ENCODE peak calls at places on chromosomes 1 and 21, in four cellular contexts. O is HepG2, Q is H1, U is GM12878. V is an unnamed sample.

GRCh38 chr1:67683306-67683705 is 1.7 kb upstream of the GADD45A start:
- DNase-seq in Q (no peak), O (no peak), U (no peak), V (no peak)

GRCh38 chr1:27144349-27144748 is 10.6 kb downstream of the SLC9A1 start:
- DNase-seq in U (no peak), O (no peak), Q (no peak), V (no peak)

GRCh38 chr21:38261851-38262250 is 5.1 kb downstream of the KCNJ15 start:
- DNase-seq in O (no peak), Q (no peak), U (no peak), V (no peak)

GRCh38 chr1:201020040-201020591 is 3.4 kb downstream of the KIF21B start:
- DNase-seq in O (peak; percentile 33), Q (no peak), U (no peak), V (no peak)

GRCh38 chr1:172818841-172819527 is 160.1 kb downstream of the FASLG start:
- DNase-seq in O (no peak), Q (no peak), U (peak; percentile 99), V (no peak)

GRCh38 chr1:58206749-58207148 is 339.8 kb downstream of the OMA1 start:
- DNase-seq in O (no peak), Q (no peak), U (no peak), V (no peak)

GRCh38 chr1:166164995-166165660 is 1.7 kb downstream of the FAM78B start:
- DNase-seq in O (peak; percentile 8), Q (no peak), U (no peak), V (peak; percentile 59)

GRCh38 chr1:63343922-63344321 is 21.6 kb downstream of the FOXD3 start:
- DNase-seq in O (no peak), Q (no peak), U (no peak), V (no peak)

GRCh38 chr1:204972461-204972860 is 70.6 kb upstream of the CNTN2 start:
- DNase-seq in Q (no peak), O (no peak), U (no peak), V (no peak)

GRCh38 chr1:180571832-180572636 is 13.3 kb downstream of the OVAAL start:
- DNase-seq in Q (no peak), O (no peak), U (no peak), V (peak; percentile 51)

GRCh38 chr1:155645648-155646047 is 35.6 kb downstream of the MSTO1 start:
- DNase-seq in Q (no peak), O (no peak), U (no peak), V (no peak)

DNA sequence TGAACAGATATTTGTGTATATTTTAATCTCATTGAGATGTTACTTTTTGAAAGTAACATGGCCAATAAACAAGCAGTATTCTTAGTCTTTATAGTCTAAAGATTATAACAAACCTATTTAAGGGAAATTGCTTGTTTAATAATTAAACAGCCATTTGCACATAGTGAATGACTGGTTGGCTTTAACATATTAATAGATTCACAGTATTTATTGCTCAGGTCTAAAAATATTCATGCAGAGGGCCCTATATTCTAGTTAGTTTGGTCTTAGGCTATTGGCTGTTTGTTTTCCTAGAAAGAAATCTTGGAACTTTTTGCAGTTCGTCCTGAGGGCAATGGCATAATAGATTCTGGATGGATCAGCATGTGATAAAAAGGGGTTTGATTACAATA is 34.6 kb downstream of the BACH1 start:
- DNase-seq in O (no peak), Q (no peak), U (no peak), V (no peak)
- TF ChIP-seq CBX5 in O (no peak), Q (no peak), U (no peak), V (no peak)

GRCh38 chr1:192904438-192904895 is 95.6 kb downstream of the RGS2 start:
- DNase-seq in U (no peak), O (no peak), Q (no peak), V (no peak)
- TF ChIP-seq CBX5 in U (no peak), O (no peak), Q (no peak), V (no peak)

GRCh38 chr1:52365746-52366516 is at the start of gene CC2D1B:
- DNase-seq in U (peak; percentile 94), Q (peak; percentile 99), O (peak; percentile 95), V (peak; percentile 100)
- TF ChIP-seq CBX5 in U (no peak), Q (no peak), O (no peak), V (peak; percentile 26)

DNA sequence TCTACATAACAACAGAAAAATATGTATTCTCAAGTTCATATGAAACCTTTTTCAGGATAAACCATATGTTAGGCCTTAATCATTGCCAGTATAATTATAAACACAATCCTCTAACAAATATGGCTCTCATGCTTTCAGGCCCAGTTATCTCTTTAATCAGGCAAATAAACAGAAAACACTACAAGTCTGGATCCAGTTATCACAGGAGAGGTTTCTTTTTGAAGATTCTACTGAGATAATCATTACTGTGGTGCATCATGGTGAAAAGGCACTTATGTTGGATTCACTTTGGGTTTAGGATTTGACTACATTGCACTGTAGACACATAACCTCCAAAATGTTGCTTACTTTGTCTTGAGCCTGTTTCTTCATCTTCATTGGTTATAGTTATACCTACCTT is 8.4 kb upstream of the ATP6V1G3 start:
- DNase-seq in O (no peak), Q (no peak), U (no peak), V (no peak)
- TF ChIP-seq CBX5 in O (no peak), Q (no peak), U (no peak), V (no peak)

DNA sequence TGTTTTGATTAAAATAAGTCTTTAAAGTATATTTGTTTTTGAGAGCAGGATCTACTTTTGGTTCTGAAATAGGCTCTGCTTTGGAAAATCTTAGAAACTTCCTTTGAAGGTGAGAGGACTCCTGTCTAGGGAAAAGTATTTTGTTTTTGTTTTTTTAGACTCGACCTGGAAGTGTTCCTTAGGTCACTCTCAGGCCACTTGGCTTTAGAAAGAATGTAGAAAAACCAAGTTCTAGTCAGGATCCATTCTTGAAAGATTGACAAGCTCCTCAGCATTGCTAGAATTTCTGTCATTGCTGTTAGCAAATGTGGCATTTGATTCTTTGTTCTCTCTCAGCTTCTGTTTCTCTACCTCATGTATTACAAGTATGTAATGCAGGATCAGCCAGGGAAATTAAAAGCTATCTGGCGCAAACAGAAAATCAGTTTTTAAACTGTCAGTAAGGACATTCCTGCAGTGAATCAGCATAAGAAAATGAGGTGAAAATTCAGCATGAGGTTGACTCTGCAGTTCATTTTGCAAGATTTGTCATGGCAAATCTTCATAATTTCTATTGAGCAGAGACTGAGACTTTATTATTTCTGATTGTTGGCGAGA is 12.4 kb downstream of the NTPCR start:
- DNase-seq in Q (no peak), O (no peak), U (no peak), V (no peak)
- TF ChIP-seq CBX5 in Q (no peak), O (no peak), U (no peak), V (no peak)

DNA sequence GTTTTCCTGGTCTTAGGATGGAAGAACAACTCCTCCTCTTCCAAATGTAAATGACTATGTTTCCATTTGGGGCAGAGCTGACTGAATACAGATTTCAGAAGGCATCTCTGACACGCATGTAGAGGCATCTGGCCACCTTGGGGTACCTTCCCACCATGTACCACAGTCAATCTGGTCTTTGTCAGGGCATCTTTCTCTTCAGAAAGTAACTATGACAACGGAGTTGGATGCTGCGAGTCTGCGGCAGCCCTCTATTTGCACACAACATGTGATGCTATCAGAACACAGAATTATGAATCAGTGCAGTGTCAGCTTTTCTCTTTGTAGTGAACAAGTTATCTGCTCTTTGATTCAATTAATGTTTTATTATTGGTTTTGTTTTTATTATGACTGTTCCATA is 94.7 kb downstream of the TSEN15 start:
- DNase-seq in Q (no peak), U (no peak), O (no peak), V (no peak)
- TF ChIP-seq CBX5 in Q (no peak), U (no peak), O (no peak), V (no peak)